ENCODE peak calls at places on chromosomes 13 and 19, in nine cellular contexts. H is Caco-2, D is IMR-90, W is BE2C, J is heart right ventricle, F is uterus, L is AG10803, X is stomach, O is thoracic aorta. Q is an unnamed sample.

GRCh38 chr13:43036386-43037220 is 13.2 kb downstream of the DNAJC15 start:
- DNase-seq in H (peak), D (no peak), W (no peak), J (peak), F (peak), L (no peak), X (no peak), O (no peak), Q (no peak)

GRCh38 chr19:41540041-41540695 is 35.8 kb upstream of the CEACAM21 start:
- DNase-seq in H (no peak), D (no peak), W (no peak), J (no peak), F (no peak), L (peak), X (no peak), O (no peak), Q (no peak)

GRCh38 chr13:98184796-98185195 is 7.7 kb upstream of the RNF113B start:
- DNase-seq in H (no peak), D (peak), W (no peak), J (no peak), F (no peak), L (peak), X (no peak), O (no peak), Q (no peak)

GRCh38 chr19:54426291-54426918 is 11.1 kb downstream of the TTYH1 start:
- DNase-seq in H (no peak), D (no peak), W (no peak), J (no peak), F (no peak), L (no peak), X (no peak), O (no peak), Q (no peak)

GRCh38 chr13:114116734-114117133 is 15.7 kb downstream of the RASA3 start:
- DNase-seq in H (peak), D (no peak), W (no peak), J (no peak), F (no peak), L (no peak), X (no peak), O (no peak), Q (no peak)

GRCh38 chr19:3494559-3494958 is 5.9 kb downstream of the DOHH start:
- DNase-seq in H (no peak), D (no peak), W (no peak), J (no peak), F (no peak), L (no peak), X (peak), O (no peak), Q (no peak)

GRCh38 chr13:27967203-27967735 is 1.8 kb downstream of the CDX2 start:
- DNase-seq in H (no peak), D (no peak), W (no peak), J (no peak), F (no peak), L (no peak), X (peak), O (no peak), Q (no peak)

GRCh38 chr13:104875008-104875762 is 1660.3 kb downstream of the EFNB2 start:
- DNase-seq in H (no peak), D (no peak), W (no peak), J (no peak), F (no peak), L (no peak), X (no peak), O (no peak), Q (no peak)

GRCh38 chr19:47499863-47500830 is 14.7 kb downstream of the NAPA start:
- DNase-seq in H (no peak), D (no peak), W (no peak), J (no peak), F (no peak), L (no peak), X (peak), O (no peak), Q (no peak)

GRCh38 chr19:42153606-42154405 is 21.6 kb upstream of the POU2F2 start:
- DNase-seq in H (no peak), D (no peak), W (no peak), J (no peak), F (no peak), L (no peak), X (no peak), O (no peak), Q (no peak)

GRCh38 chr13:43303040-43303729 is 279.8 kb downstream of the DNAJC15 start:
- DNase-seq in H (peak), D (peak), W (peak), J (peak), F (no peak), L (peak), X (peak), O (no peak), Q (peak)

GRCh38 chr13:99380921-99381645 is 73.9 kb upstream of the GPR183 start:
- DNase-seq in H (no peak), D (peak), W (no peak), J (no peak), F (no peak), L (no peak), X (no peak), O (no peak), Q (no peak)

GRCh38 chr19:42277821-42278809 is 9.1 kb downstream of the CIC start:
- DNase-seq in H (peak), D (no peak), W (peak), J (no peak), F (peak), L (peak), X (no peak), O (no peak), Q (no peak)

GRCh38 chr13:50589651-50590054 is 253.8 kb downstream of the DLEU7 start:
- DNase-seq in H (no peak), D (peak), W (no peak), J (no peak), F (no peak), L (peak), X (no peak), O (no peak), Q (no peak)

GRCh38 chr19:37095859-37096258 is 17.6 kb downstream of the ZNF420 start:
- DNase-seq in H (no peak), D (no peak), W (no peak), J (no peak), F (no peak), L (no peak), X (no peak), O (no peak), Q (no peak)

GRCh38 chr13:108214511-108215383 is 589 bp downstream of the LIG4 start:
- DNase-seq in H (no peak), D (no peak), W (peak), J (peak), F (peak), L (no peak), X (no peak), O (no peak), Q (no peak)

GRCh38 chr19:10730932-10731331 is 13.1 kb downstream of the DNM2 start:
- DNase-seq in H (no peak), D (no peak), W (no peak), J (no peak), F (no peak), L (no peak), X (peak), O (no peak), Q (no peak)

GRCh38 chr13:77878186-77878585 is 40.4 kb downstream of the EDNRB start:
- DNase-seq in H (no peak), D (peak), W (no peak), J (no peak), F (no peak), L (no peak), X (no peak), O (no peak), Q (no peak)

GRCh38 chr13:36357692-36358091 is 11.5 kb upstream of the SPART start:
- DNase-seq in H (no peak), D (no peak), W (no peak), J (no peak), F (peak), L (peak), X (no peak), O (no peak), Q (no peak)

GRCh38 chr13:101570410-101570809 is 117.9 kb downstream of the ITGBL1 start:
- DNase-seq in H (no peak), D (peak), W (no peak), J (no peak), F (no peak), L (no peak), X (no peak), O (no peak), Q (no peak)

GRCh38 chr13:37443538-37443937 is 155.0 kb downstream of the POSTN start:
- DNase-seq in H (no peak), D (peak), W (no peak), J (no peak), F (no peak), L (peak), X (no peak), O (no peak), Q (no peak)

GRCh38 chr19:29013325-29013724 is 199.6 kb downstream of the UQCRFS1 start:
- DNase-seq in H (no peak), D (no peak), W (no peak), J (no peak), F (no peak), L (no peak), X (no peak), O (no peak), Q (no peak)

GRCh38 chr13:30305456-30305855 is 1.9 kb downstream of the KATNAL1 start:
- DNase-seq in H (no peak), D (no peak), W (no peak), J (no peak), F (no peak), L (no peak), X (no peak), O (no peak), Q (no peak)

GRCh38 chr19:52535831-52536800 is 8.6 kb downstream of the ZNF808 start:
- DNase-seq in H (no peak), D (peak), W (peak), J (peak), F (peak), L (peak), X (peak), O (peak), Q (peak)

GRCh38 chr19:29953352-29954247 is 11.6 kb downstream of the URI1 start:
- DNase-seq in H (no peak), D (no peak), W (no peak), J (no peak), F (no peak), L (no peak), X (no peak), O (no peak), Q (no peak)

GRCh38 chr13:33454844-33455256 is 169.3 kb upstream of the STARD13 start:
- DNase-seq in H (no peak), D (peak), W (no peak), J (no peak), F (no peak), L (peak), X (no peak), O (no peak), Q (no peak)

GRCh38 chr19:52689804-52690394 is 44.9 kb downstream of the ZNF611 start:
- DNase-seq in H (peak), D (no peak), W (peak), J (peak), F (peak), L (peak), X (peak), O (peak), Q (peak)

GRCh38 chr19:37413243-37414084 is 42.6 kb downstream of the ZNF527 start:
- DNase-seq in H (no peak), D (no peak), W (no peak), J (no peak), F (no peak), L (no peak), X (no peak), O (no peak), Q (no peak)

GRCh38 chr19:43628646-43629326 is 9.4 kb upstream of the ZNF428 start:
- DNase-seq in H (no peak), D (no peak), W (no peak), J (no peak), F (no peak), L (no peak), X (no peak), O (no peak), Q (no peak)

GRCh38 chr19:53112286-53112685 is 9.1 kb upstream of the ZNF160 start:
- DNase-seq in H (no peak), D (peak), W (no peak), J (no peak), F (no peak), L (no peak), X (no peak), O (no peak), Q (no peak)

GRCh38 chr13:22169473-22169872 is 498.6 kb downstream of the FGF9 start:
- DNase-seq in H (no peak), D (no peak), W (no peak), J (no peak), F (no peak), L (no peak), X (no peak), O (no peak), Q (no peak)

GRCh38 chr13:19062801-19063200 is 118.8 kb downstream of the TUBA3C start:
- DNase-seq in H (no peak), D (no peak), W (no peak), J (no peak), F (no peak), L (no peak), X (no peak), O (no peak), Q (no peak)

GRCh38 chr13:40776232-40776631 is 5.2 kb upstream of the MRPS31 start:
- DNase-seq in H (no peak), D (no peak), W (no peak), J (no peak), F (no peak), L (no peak), X (no peak), O (no peak), Q (no peak)

GRCh38 chr13:27182844-27183497 is 11.4 kb upstream of the USP12 start:
- DNase-seq in H (no peak), D (peak), W (peak), J (peak), F (no peak), L (peak), X (peak), O (peak), Q (no peak)

GRCh38 chr19:6232567-6232966 is 47.2 kb downstream of the MLLT1 start:
- DNase-seq in H (no peak), D (peak), W (no peak), J (no peak), F (peak), L (peak), X (no peak), O (no peak), Q (no peak)

GRCh38 chr13:77318741-77319140 is 8.2 kb downstream of the MYCBP2 start:
- DNase-seq in H (no peak), D (peak), W (no peak), J (no peak), F (no peak), L (no peak), X (no peak), O (no peak), Q (no peak)

GRCh38 chr19:47153266-47153665 is 22.6 kb downstream of the SAE1 start:
- DNase-seq in H (no peak), D (no peak), W (no peak), J (no peak), F (no peak), L (no peak), X (no peak), O (no peak), Q (no peak)

GRCh38 chr19:2240881-2241760 is 4.5 kb downstream of the SF3A2 start:
- DNase-seq in H (no peak), D (no peak), W (no peak), J (no peak), F (no peak), L (peak), X (no peak), O (no peak), Q (no peak)

GRCh38 chr19:55304279-55304978 is 20.6 kb downstream of the BRSK1 start:
- DNase-seq in H (peak), D (no peak), W (peak), J (no peak), F (no peak), L (peak), X (peak), O (no peak), Q (peak)

GRCh38 chr13:43546260-43546659 is 240.5 kb downstream of the ENOX1 start:
- DNase-seq in H (no peak), D (no peak), W (peak), J (peak), F (peak), L (no peak), X (no peak), O (no peak), Q (no peak)

DNA sequence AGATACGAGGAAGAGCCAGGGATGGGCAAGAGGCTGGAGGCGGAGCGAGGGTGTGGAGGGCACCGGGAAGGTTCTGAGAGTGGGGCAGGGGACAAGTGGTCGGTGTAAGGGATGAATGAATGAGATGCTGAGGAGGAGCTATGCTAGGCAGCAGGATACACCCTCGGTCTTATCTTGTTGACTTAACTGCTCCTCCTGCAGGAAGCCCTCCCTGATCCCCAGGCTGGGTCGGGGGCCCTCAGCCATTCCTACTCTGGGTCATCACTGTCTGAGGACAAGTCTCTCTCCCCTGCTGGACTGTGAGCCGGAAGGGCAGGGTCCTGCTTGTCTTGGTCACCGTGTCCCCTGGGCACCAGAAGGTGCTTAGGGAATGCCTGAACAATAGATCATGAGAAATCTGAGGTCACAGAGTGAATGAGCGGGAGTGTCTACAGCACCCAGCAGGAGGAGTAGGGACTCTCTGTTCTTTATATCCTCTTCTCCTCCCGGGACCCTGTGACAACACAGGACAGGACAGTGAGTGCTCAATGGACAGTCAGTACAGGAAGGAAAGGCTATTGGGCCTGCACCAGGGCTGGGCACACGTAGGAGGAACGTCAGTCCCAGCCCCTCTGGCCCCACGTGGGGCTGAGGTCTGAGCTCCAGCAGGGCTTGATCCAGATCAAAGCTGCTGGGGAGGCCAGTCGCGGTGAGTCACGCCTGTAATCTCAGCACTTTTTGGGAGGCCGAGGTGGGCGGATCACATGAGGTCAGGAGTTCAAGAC is 6.5 kb downstream of the NKPD1 start:
- DNase-seq in H (peak), D (peak), W (peak), J (no peak), F (no peak), L (peak), X (no peak), O (no peak), Q (no peak)
- TF ChIP-seq CTCF in H (no peak), D (no peak), W (no peak), J (no peak), F (no peak), L (no peak), X (no peak), O (no peak), Q (no peak)

GRCh38 chr19:19385131-19385899 is 20.2 kb upstream of the GATAD2A start:
- DNase-seq in H (peak), D (peak), W (peak), J (peak), F (peak), L (peak), X (peak), O (peak), Q (peak)
- TF ChIP-seq CTCF in H (no peak), D (peak), W (no peak), J (peak), F (no peak), L (no peak), X (no peak), O (peak), Q (no peak)

GRCh38 chr13:110841406-110841805 is 73.5 kb downstream of the ANKRD10 start:
- DNase-seq in H (no peak), D (no peak), W (no peak), J (no peak), F (no peak), L (no peak), X (no peak), O (no peak), Q (no peak)
- TF ChIP-seq CTCF in H (no peak), D (no peak), W (no peak), J (no peak), F (no peak), L (no peak), X (no peak), O (no peak), Q (no peak)

GRCh38 chr19:14580623-14581237 is 2.2 kb upstream of the CLEC17A start:
- DNase-seq in H (no peak), D (no peak), W (no peak), J (no peak), F (no peak), L (no peak), X (no peak), O (no peak), Q (no peak)

GRCh38 chr19:14577264-14577663 is 5.4 kb upstream of the NDUFB7 start:
- DNase-seq in H (no peak), D (no peak), W (no peak), J (no peak), F (no peak), L (no peak), X (no peak), O (no peak), Q (no peak)

GRCh38 chr19:14575428-14575980 is 3.6 kb upstream of the NDUFB7 start:
- DNase-seq in H (no peak), D (no peak), W (no peak), J (no peak), F (no peak), L (no peak), X (no peak), O (no peak), Q (no peak)

GRCh38 chr19:14576363-14576762 is 4.5 kb upstream of the NDUFB7 start:
- DNase-seq in H (no peak), D (no peak), W (no peak), J (no peak), F (no peak), L (no peak), X (no peak), O (no peak), Q (no peak)

DNA sequence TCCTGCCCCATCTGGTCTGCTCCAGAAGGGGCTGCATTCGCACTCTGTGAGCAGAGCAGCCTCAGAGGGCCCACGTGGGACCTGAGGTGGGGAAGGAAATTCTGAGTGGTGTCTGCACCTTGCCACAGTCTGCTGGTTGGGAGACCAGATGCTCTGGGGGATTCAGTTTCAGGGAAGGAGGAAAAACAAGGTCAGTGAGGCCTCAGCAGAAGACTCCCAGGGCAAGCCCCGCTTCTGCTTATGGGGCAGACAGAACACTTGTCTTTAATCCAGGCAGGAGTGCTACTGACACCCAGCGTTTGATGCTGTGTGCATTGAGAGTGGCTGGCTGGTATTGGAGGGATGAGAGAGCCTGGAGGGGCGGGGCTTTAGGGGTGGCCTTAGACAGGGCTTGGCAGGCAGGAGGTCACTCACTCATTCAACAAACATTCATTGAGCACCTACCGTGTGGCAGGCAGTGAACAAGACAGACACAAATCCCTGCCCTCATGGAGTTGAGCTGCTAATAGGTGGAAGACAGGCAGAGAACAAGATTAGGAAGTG is 4.9 kb upstream of the CLEC17A start:
- DNase-seq in H (no peak), D (no peak), W (no peak), J (no peak), F (no peak), L (no peak), X (no peak), O (no peak), Q (no peak)
- TF ChIP-seq CTCF in H (no peak), D (no peak), W (no peak), J (no peak), F (no peak), L (no peak), X (no peak), O (no peak), Q (no peak)